ENCODE peak calls at places on chromosomes 13 and 19, in ten cellular contexts. O is psoas muscle; Z is neural progenitor cell; T is endothelial cell of umbilical vein; F is uterus; U is WERI-Rb-1; J is CD4-positive, CD25-positive, alpha-beta regulatory T cell; L is HCT116; I is transverse colon; P is RWPE1. V is an unnamed sample.
A peak's percentile ranks its signal among the peaks of the same experiment; 100 is the strongest.

GRCh38 chr19:56837492-56837891 is 3.0 kb downstream of the PEG3 start:
- DNase-seq in J (no peak), L (no peak), O (peak; percentile 81), P (no peak), U (peak; percentile 78), T (no peak), Z (no peak), I (peak; percentile 22), F (peak; percentile 77), V (no peak)

GRCh38 chr13:38775085-38775484 is 88.2 kb downstream of the FREM2 start:
- DNase-seq in Z (no peak), L (no peak), J (no peak), O (no peak), F (no peak), P (no peak), I (no peak), U (no peak), T (no peak), V (no peak)

GRCh38 chr13:26442541-26442940 is 114.9 kb upstream of the WASF3 start:
- DNase-seq in O (no peak), J (no peak), Z (no peak), L (no peak), U (no peak), F (no peak), I (no peak), T (no peak), P (no peak), V (no peak)

GRCh38 chr19:39539165-39539518 is 819 bp downstream of the EID2 start:
- DNase-seq in J (no peak), U (no peak), P (peak; percentile 66), Z (peak; percentile 49), L (no peak), O (no peak), I (no peak), F (no peak), T (peak; percentile 61), V (no peak)

GRCh38 chr13:55534306-55534705 is 1606.4 kb upstream of the PRR20A start:
- DNase-seq in J (no peak), F (no peak), U (no peak), L (no peak), T (no peak), O (no peak), Z (no peak), P (no peak), I (no peak), V (no peak)

GRCh38 chr13:21033224-21033855 is 28.0 kb downstream of the LATS2 start:
- DNase-seq in P (no peak), F (peak; percentile 26), I (peak; percentile 35), O (no peak), L (no peak), Z (no peak), U (no peak), T (no peak), J (no peak), V (no peak)

GRCh38 chr13:114167445-114167844 is 11.6 kb upstream of the CFAP97D2 start:
- DNase-seq in I (no peak), J (no peak), T (no peak), P (no peak), Z (no peak), U (no peak), F (no peak), O (no peak), L (no peak), V (no peak)

GRCh38 chr13:49369876-49370275 is 74.0 kb downstream of the CAB39L start:
- DNase-seq in U (no peak), J (no peak), F (no peak), T (no peak), O (no peak), L (no peak), I (no peak), P (no peak), Z (no peak), V (no peak)

GRCh38 chr13:50914301-50914700 is 4.7 kb downstream of the RNASEH2B start:
- DNase-seq in P (no peak), T (no peak), J (no peak), Z (no peak), L (no peak), F (no peak), U (no peak), I (no peak), O (no peak), V (no peak)

GRCh38 chr19:39497850-39498261 is 891 bp upstream of the DLL3 start:
- DNase-seq in P (no peak), U (peak; percentile 83), I (peak; percentile 49), T (peak; percentile 56), J (no peak), Z (peak; percentile 89), O (no peak), L (no peak), F (no peak), V (no peak)

GRCh38 chr13:45367358-45367757 is 26.4 kb upstream of the TPT1 start:
- DNase-seq in U (no peak), I (peak; percentile 81), F (peak; percentile 52), J (peak; percentile 87), O (no peak), Z (no peak), P (peak; percentile 97), L (peak; percentile 95), T (peak; percentile 79), V (peak; percentile 99)

GRCh38 chr13:44238011-44238421 is 135.6 kb upstream of the SERP2 start:
- DNase-seq in T (no peak), O (no peak), F (no peak), I (no peak), L (no peak), J (no peak), U (no peak), Z (no peak), P (peak; percentile 48), V (peak; percentile 90)

GRCh38 chr19:17479325-17479791 is 9.0 kb downstream of the SLC27A1 start:
- DNase-seq in F (no peak), I (no peak), Z (no peak), L (no peak), O (no peak), P (no peak), U (no peak), T (no peak), J (no peak), V (no peak)

GRCh38 chr19:15091918-15092753 is 10.1 kb downstream of the OR1I1 start:
- DNase-seq in P (peak; percentile 25), U (no peak), J (peak; percentile 44), O (no peak), F (peak; percentile 49), Z (peak; percentile 84), T (peak; percentile 58), I (no peak), L (peak; percentile 66), V (no peak)

GRCh38 chr13:25084101-25084500 is 11.8 kb upstream of the PABPC3 start:
- DNase-seq in Z (no peak), O (no peak), F (no peak), P (no peak), L (no peak), T (no peak), J (no peak), I (no peak), U (no peak), V (no peak)
- H3K27ac ChIP-seq in Z (no peak overlapping the region), O (no peak overlapping the region), F (no peak overlapping the region), P (no peak overlapping the region), L (no peak overlapping the region), T (no peak overlapping the region), J (no peak overlapping the region), I (no peak overlapping the region), U (no peak overlapping the region), V (no peak overlapping the region)

DNA sequence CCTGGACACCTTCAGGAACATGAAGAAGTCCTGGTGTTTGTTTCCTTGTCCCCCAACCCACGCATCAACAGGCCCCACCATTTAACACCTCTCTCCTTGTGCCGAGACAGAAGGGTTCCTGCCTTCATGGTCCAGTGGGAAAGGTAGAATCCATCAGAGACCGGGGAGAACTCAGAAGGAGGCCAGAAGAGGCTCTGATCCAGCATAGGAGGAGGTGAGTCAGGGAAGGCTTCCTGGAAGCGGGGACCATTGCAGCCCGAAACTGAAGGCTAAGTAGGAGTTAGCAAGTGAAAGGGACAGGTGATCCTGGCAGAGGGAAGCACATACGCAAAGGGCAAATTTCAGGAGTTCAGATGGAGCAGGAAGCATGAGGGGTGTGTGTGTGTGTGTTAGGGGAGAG is 484 bp downstream of the ICAM3 start:
- DNase-seq in Z (no peak), L (no peak), T (no peak), U (no peak), P (no peak), F (no peak), J (no peak), O (no peak), I (no peak), V (no peak)
- H3K27ac ChIP-seq in Z (no peak overlapping the region), L (no peak overlapping the region), T (no peak overlapping the region), U (no peak overlapping the region), P (no peak overlapping the region), F (no peak overlapping the region), J (peak overlapping the region; percentile 76), O (no peak overlapping the region), I (peak overlapping the region; percentile 34), V (no peak overlapping the region)

GRCh38 chr19:47035127-47035494 is 13.3 kb downstream of the TMEM160 start:
- DNase-seq in F (no peak), J (no peak), T (no peak), O (no peak), U (peak; percentile 74), Z (peak; percentile 86), I (no peak), L (no peak), P (no peak), V (no peak)
- H3K27ac ChIP-seq in F (no peak overlapping the region), J (no peak overlapping the region), T (no peak overlapping the region), O (no peak overlapping the region), U (peak overlapping the region; percentile 59), Z (no peak overlapping the region), I (peak overlapping the region; percentile 79), L (peak overlapping the region; percentile 81), P (peak overlapping the region; percentile 89), V (peak overlapping the region; percentile 87)

GRCh38 chr19:42198676-42199439 is 18.6 kb downstream of the DEDD2 start:
- DNase-seq in L (no peak), P (no peak), J (peak; percentile 72), O (no peak), Z (no peak), T (no peak), I (peak; percentile 72), F (no peak), U (no peak), V (no peak)
- H3K27ac ChIP-seq in L (peak overlapping the region; percentile 15), P (peak overlapping the region; percentile 96), J (peak overlapping the region; percentile 95), O (no peak overlapping the region), Z (no peak overlapping the region), T (no peak overlapping the region), I (peak overlapping the region; percentile 64), F (no peak overlapping the region), U (no peak overlapping the region), V (peak overlapping the region; percentile 89)

V was measured in epithelial cell of prostate.